ENCODE peak calls at places on chromosome 16, in ten cellular contexts. W is activated T-cell treated with anti-CD3 and anti-CD28 coated beads, Interleukin-2, amount 50 U/mL, for 48 hours; Z is heart left ventricle; X is activated gamma-delta T cell treated with anti-CD3 and anti-CD28 coated beads, Interleukin-2, amount 50 U/mL, for 16 hours; I is NCI-H82; B is skeletal muscle cell; Y is left ventricle myocardium inferior; K is T-helper 17 cell; F is stimulated activated CD4-positive, alpha-beta T cell treated with anti-CD3 and anti-CD28 coated beads, Interleukin-15, amount 100 ng/mL, for 1 hour; A is T1000. G is an unnamed sample.

GRCh38 chr16:977096-977701 is 4.4 kb upstream of the SOX8 start:
- DNase-seq in W (no peak), Z (no peak), X (no peak), I (no peak), B (no peak), Y (no peak), K (no peak), F (no peak), A (no peak), G (peak)

GRCh38 chr16:2500937-2501750 is 12.6 kb upstream of the ATP6V0C start:
- DNase-seq in W (peak), Z (peak), X (peak), I (peak), B (peak), Y (peak), K (peak), F (peak), A (peak), G (peak)

GRCh38 chr16:4947722-4948503 is 10.2 kb upstream of the SEC14L5 start:
- DNase-seq in W (no peak), Z (no peak), X (no peak), I (peak), B (no peak), Y (no peak), K (no peak), F (no peak), A (no peak), G (no peak)

GRCh38 chr16:1776672-1776955 is 3.7 kb upstream of the MRPS34 start:
- DNase-seq in W (no peak), Z (no peak), X (no peak), I (no peak), B (no peak), Y (no peak), K (no peak), F (no peak), A (no peak), G (no peak)

GRCh38 chr16:49469930-49470451 is 96.4 kb downstream of the C16orf78 start:
- DNase-seq in W (peak), Z (no peak), X (no peak), I (no peak), B (no peak), Y (no peak), K (no peak), F (no peak), A (no peak), G (no peak)

GRCh38 chr16:80233097-80233835 is 307.5 kb upstream of the DYNLRB2 start:
- DNase-seq in W (no peak), Z (no peak), X (no peak), I (no peak), B (no peak), Y (no peak), K (no peak), F (no peak), A (no peak), G (no peak)

GRCh38 chr16:71929048-71929447 is 33.7 kb downstream of the IST1 start:
- DNase-seq in W (no peak), Z (peak), X (no peak), I (peak), B (peak), Y (no peak), K (no peak), F (no peak), A (no peak), G (peak)

GRCh38 chr16:642189-643049 is 791 bp downstream of the MCRIP2 start:
- DNase-seq in W (peak), Z (peak), X (no peak), I (peak), B (no peak), Y (peak), K (no peak), F (no peak), A (no peak), G (peak)

GRCh38 chr16:78528265-78528664 is 428.8 kb downstream of the WWOX start:
- DNase-seq in W (no peak), Z (no peak), X (no peak), I (no peak), B (no peak), Y (no peak), K (no peak), F (no peak), A (no peak), G (no peak)

GRCh38 chr16:30941600-30942420 is 7.1 kb upstream of the ORAI3 start:
- DNase-seq in W (peak), Z (peak), X (peak), I (peak), B (no peak), Y (peak), K (peak), F (peak), A (peak), G (peak)